ENCODE peak calls at places on chromosomes 16 and 17, in four cellular contexts. B is A673, V is uterus, Q is mammary epithelial cell. G is an unnamed sample.
A peak's percentile ranks its signal among the peaks of the same experiment; 100 is the strongest.

GRCh38 chr16:84765606-84766580 is 53.9 kb upstream of the CRISPLD2 start:
- DNase-seq in Q (no peak), B (no peak), V (no peak), G (no peak)

GRCh38 chr16:84555418-84556196 is 51.1 kb upstream of the MEAK7 start:
- DNase-seq in V (no peak), B (no peak), Q (no peak), G (no peak)

GRCh38 chr17:29709861-29710849 is 87.4 kb upstream of the CORO6 start:
- DNase-seq in V (no peak), B (no peak), Q (no peak), G (no peak)

GRCh38 chr16:78235168-78235800 is 135.8 kb downstream of the WWOX start:
- DNase-seq in V (peak; percentile 28), Q (peak; percentile 54), B (peak; percentile 79), G (no peak)

GRCh38 chr16:77304134-77304533 is 104.9 kb downstream of the SYCE1L start:
- DNase-seq in V (no peak), Q (no peak), B (no peak), G (no peak)

GRCh38 chr17:17377568-17377967 is 74.4 kb downstream of the NT5M start:
- DNase-seq in Q (no peak), B (no peak), V (no peak), G (peak; percentile 61)

GRCh38 chr16:31696968-31697743 is 169.5 kb downstream of the AHSP start:
- DNase-seq in Q (peak; percentile 46), B (peak; percentile 72), V (no peak), G (peak; percentile 16)

GRCh38 chr17:55458977-55459376 is 37.3 kb upstream of the MMD start:
- DNase-seq in Q (peak; percentile 87), B (no peak), V (no peak), G (no peak)

GRCh38 chr17:77304051-77304745 is 163.4 kb downstream of the SEC14L1 start:
- DNase-seq in B (no peak), Q (no peak), V (no peak), G (no peak)

GRCh38 chr16:15743657-15744056 is 93.6 kb downstream of the NDE1 start:
- DNase-seq in Q (no peak), B (no peak), V (no peak), G (no peak)

GRCh38 chr16:70156207-70156978 is 17.2 kb upstream of the CLEC18C start:
- DNase-seq in Q (no peak), B (no peak), V (no peak), G (peak; percentile 73)

GRCh38 chr17:10357768-10358167 is 15.0 kb downstream of the MYH13 start:
- DNase-seq in Q (no peak), B (no peak), V (no peak), G (no peak)

GRCh38 chr17:15377608-15378007 is 36.2 kb upstream of the TEKT3 start:
- DNase-seq in V (no peak), Q (no peak), B (no peak), G (no peak)

GRCh38 chr16:23317751-23318150 is 15.6 kb downstream of the SCNN1B start:
- DNase-seq in B (no peak), V (no peak), Q (no peak), G (no peak)

GRCh38 chr16:506246-506546 is 21.3 kb upstream of the CAPN15 start:
- DNase-seq in Q (no peak), B (no peak), V (no peak), G (no peak)

GRCh38 chr17:50604470-50604869 is 30.2 kb upstream of the ABCC3 start:
- DNase-seq in Q (no peak), V (peak; percentile 65), B (peak; percentile 88), G (peak; percentile 61)

GRCh38 chr17:64032081-64032480 is 11.6 kb upstream of the ICAM2 start:
- DNase-seq in V (no peak), Q (peak; percentile 60), B (no peak), G (no peak)

GRCh38 chr16:1002399-1003161 is 21.0 kb downstream of the SOX8 start:
- DNase-seq in B (peak; percentile 75), Q (peak; percentile 69), V (peak; percentile 26), G (no peak)

GRCh38 chr16:12436201-12436657 is 367.5 kb downstream of the CPPED1 start:
- DNase-seq in B (no peak), Q (no peak), V (no peak), G (no peak)

GRCh38 chr16:85936761-85937343 is 37.9 kb downstream of the IRF8 start:
- DNase-seq in V (no peak), B (no peak), Q (no peak), G (no peak)
- H3K27ac ChIP-seq in V (no peak overlapping the region), B (no peak overlapping the region), Q (no peak overlapping the region), G (no peak overlapping the region)

GRCh38 chr17:81310963-81311550 is 15.9 kb upstream of the SLC38A10 start:
- DNase-seq in Q (no peak), B (no peak), V (no peak), G (no peak)
- H3K4me1 ChIP-seq in Q (peaks cover 28% of the 10 kb centered on the region), B (no peaks in the 10 kb centered on the region), V (peaks cover 16% of the 10 kb centered on the region), G (peaks cover 33% of the 10 kb centered on the region)

GRCh38 chr16:57993452-57993851 is 7.0 kb downstream of the ZNF319 start:
- DNase-seq in Q (peak; percentile 36), B (no peak), V (no peak), G (no peak)
- H3K27ac ChIP-seq in Q (no peak overlapping the region), B (no peak overlapping the region), V (no peak overlapping the region), G (peak overlapping the region; percentile 55)

DNA sequence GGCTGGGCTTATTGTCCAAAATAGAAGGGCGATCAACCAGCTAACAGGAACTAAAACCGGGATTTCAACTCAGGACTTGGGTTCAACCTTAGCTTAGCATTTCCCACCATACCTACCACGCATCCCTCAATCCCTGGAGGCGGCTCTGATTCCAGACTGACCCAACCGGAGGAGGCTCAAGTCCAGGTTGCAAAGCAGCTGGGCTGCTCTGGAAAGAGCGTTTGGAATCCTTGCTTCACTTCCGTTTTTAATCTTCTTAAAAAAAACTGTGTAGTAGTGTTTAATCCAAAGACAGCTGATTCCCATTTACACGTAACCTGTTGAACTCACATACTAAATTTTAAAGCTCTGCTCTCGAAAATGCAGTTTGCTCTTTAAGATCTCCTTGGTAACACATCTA is 50.0 kb downstream of the NXN start:
- DNase-seq in Q (no peak), B (no peak), V (no peak), G (no peak)
- H3K4me1 ChIP-seq in Q (peaks cover 72% of the 10 kb centered on the region), B (no peaks in the 10 kb centered on the region), V (peaks cover 19% of the 10 kb centered on the region), G (peaks cover 28% of the 10 kb centered on the region)

GRCh38 chr17:19305761-19306159 is 56.8 kb downstream of the B9D1 start:
- DNase-seq in Q (no peak), B (no peak), V (no peak), G (no peak)

GRCh38 chr17:19308398-19308797 is 54.1 kb downstream of the B9D1 start:
- DNase-seq in B (no peak), Q (no peak), V (no peak), G (no peak)

GRCh38 chr17:19306160-19307111 is 56.1 kb downstream of the B9D1 start:
- DNase-seq in V (no peak), B (no peak), Q (no peak), G (no peak)

GRCh38 chr17:19309701-19310100 is 52.8 kb downstream of the B9D1 start:
- DNase-seq in Q (peak; percentile 18), V (no peak), B (no peak), G (no peak)

GRCh38 chr17:19307521-19307920 is 55.0 kb downstream of the B9D1 start:
- DNase-seq in Q (no peak), V (no peak), B (no peak), G (no peak)
- H3K27ac ChIP-seq in Q (no peak overlapping the region), V (no peak overlapping the region), B (no peak overlapping the region), G (no peak overlapping the region)

DNA sequence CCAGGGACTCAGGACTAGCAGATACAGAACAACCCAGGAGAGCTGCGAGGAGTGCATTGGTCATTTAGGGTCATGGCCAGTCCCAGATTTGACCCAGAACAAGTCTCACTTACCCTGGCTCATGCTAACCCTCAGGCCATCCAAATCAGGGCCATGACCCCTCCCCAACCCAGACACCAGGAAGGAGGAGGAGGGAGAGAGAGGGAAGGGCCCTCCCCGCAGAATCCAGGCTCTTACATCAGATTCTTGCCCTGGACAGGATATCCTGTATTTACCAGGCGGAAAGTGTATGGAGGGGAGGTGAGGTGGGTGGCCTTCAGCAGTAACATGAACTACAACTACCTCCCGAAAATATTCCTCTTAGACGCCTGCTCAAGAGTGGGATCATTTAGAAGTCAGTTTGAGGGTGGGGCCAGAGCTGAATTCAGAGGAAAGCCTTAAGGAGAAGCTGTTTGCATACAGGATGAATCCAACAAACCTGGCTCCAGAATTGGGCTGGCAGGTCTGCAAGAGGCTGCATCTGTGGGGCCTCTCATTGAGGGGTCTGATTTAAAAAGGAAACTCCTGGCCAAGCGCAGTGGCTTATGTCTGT is 2.1 kb downstream of the VAT1 start:
- DNase-seq in Q (no peak), V (no peak), B (no peak), G (no peak)
- H3K4me1 ChIP-seq in Q (peaks cover 15% of the 10 kb centered on the region), V (peaks cover 11% of the 10 kb centered on the region), B (no peaks in the 10 kb centered on the region), G (peaks cover 82% of the 10 kb centered on the region)

DNA sequence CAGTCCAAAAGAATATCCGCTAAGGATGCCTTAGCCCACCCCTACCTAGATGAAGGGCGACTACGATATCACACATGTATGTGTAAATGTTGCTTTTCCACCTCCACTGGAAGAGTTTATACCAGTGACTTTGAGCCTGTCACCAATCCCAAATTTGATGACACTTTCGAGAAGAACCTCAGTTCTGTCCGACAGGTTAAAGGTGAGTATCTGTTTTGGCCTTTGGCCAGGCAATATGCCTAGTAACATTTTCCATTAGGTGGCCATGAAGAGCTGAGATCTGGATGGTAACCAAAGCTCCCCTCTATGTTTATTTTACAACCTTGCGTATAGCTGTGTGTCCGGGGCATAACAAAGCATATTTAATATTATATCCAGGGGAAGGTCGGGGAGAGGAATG is 128.0 kb upstream of the TMEM97 start:
- DNase-seq in Q (no peak), B (no peak), V (no peak), G (no peak)
- H3K27ac ChIP-seq in Q (no peak overlapping the region), B (no peak overlapping the region), V (no peak overlapping the region), G (no peak overlapping the region)

GRCh38 chr17:48543854-48544355 is 1.0 kb downstream of the HOXB2 start:
- DNase-seq in Q (peak; percentile 52), B (no peak), V (no peak), G (no peak)

GRCh38 chr17:48545539-48545938 is 630 bp upstream of the HOXB2 start:
- DNase-seq in V (no peak), Q (no peak), B (no peak), G (no peak)

GRCh38 chr17:48542956-48543853 is 1.7 kb downstream of the HOXB2 start:
- DNase-seq in B (peak; percentile 67), V (peak; percentile 52), Q (peak; percentile 70), G (no peak)

GRCh38 chr17:48545022-48545376 is at the start of gene HOXB2:
- DNase-seq in B (peak; percentile 84), V (peak; percentile 35), Q (peak; percentile 40), G (no peak)

GRCh38 chr17:48544356-48545021 is 420 bp downstream of the HOXB2 start:
- DNase-seq in B (peak; percentile 91), V (peak; percentile 92), Q (peak; percentile 68), G (peak; percentile 84)
- H3K4me1 ChIP-seq in B (peaks cover 50% of the 10 kb centered on the region), V (peaks cover 12% of the 10 kb centered on the region), Q (peaks cover 25% of the 10 kb centered on the region), G (peaks cover 22% of the 10 kb centered on the region)

GRCh38 chr17:74432484-74433391 is 850 bp downstream of the GPRC5C start:
- DNase-seq in V (no peak), Q (no peak), B (no peak), G (peak; percentile 69)
- H3K27ac ChIP-seq in V (peak overlapping the region; percentile 94), Q (no peak overlapping the region), B (no peak overlapping the region), G (peak overlapping the region; percentile 63)